ENCODE peak calls at places on chromosomes 3 and 15, in ten cellular contexts. Q is keratinocyte, X is stomach, G is left lung, S is RWPE1, N is RWPE2, V is H9, U is adrenal gland, D is kidney, M is pancreas. O is an unnamed sample.

GRCh38 chr15:90529369-90530249 is at the start of gene CRTC3:
- DNase-seq in Q (no peak), X (peak; percentile 50), G (peak; percentile 57), S (peak; percentile 67), N (peak; percentile 68), V (peak; percentile 46), U (peak; percentile 55), D (peak; percentile 89), M (peak; percentile 61), O (peak; percentile 56)

GRCh38 chr3:126474498-126475410 is 937 bp downstream of the ZXDC start:
- DNase-seq in Q (no peak), X (peak; percentile 53), G (peak; percentile 56), S (no peak), N (peak; percentile 55), V (no peak), U (peak; percentile 67), D (peak; percentile 89), M (peak; percentile 72), O (no peak)

GRCh38 chr3:170868577-170869239 is 1.3 kb downstream of the RPL22L1 start:
- DNase-seq in Q (no peak), X (no peak), G (no peak), S (no peak), N (no peak), V (no peak), U (no peak), D (no peak), M (no peak), O (no peak)

GRCh38 chr3:6739288-6739687 is 121.6 kb upstream of the GRM7 start:
- DNase-seq in Q (no peak), X (no peak), G (no peak), S (no peak), N (no peak), V (no peak), U (no peak), D (no peak), M (no peak), O (no peak)

GRCh38 chr3:70250451-70250850 is 62.0 kb downstream of the MDFIC2 start:
- DNase-seq in Q (no peak), X (no peak), G (no peak), S (no peak), N (no peak), V (no peak), U (no peak), D (no peak), M (no peak), O (no peak)

GRCh38 chr15:83208357-83208661 is 686 bp upstream of the HDGFL3 start:
- DNase-seq in Q (no peak), X (no peak), G (peak; percentile 32), S (no peak), N (no peak), V (no peak), U (no peak), D (no peak), M (no peak), O (no peak)

GRCh38 chr15:83436513-83437158 is 10.5 kb upstream of the SH3GL3 start:
- DNase-seq in Q (no peak), X (no peak), G (no peak), S (peak; percentile 66), N (no peak), V (no peak), U (no peak), D (no peak), M (no peak), O (no peak)

GRCh38 chr3:132265008-132265407 is 52.2 kb upstream of the ACP3 start:
- DNase-seq in Q (no peak), X (no peak), G (no peak), S (no peak), N (no peak), V (no peak), U (no peak), D (no peak), M (no peak), O (no peak)

GRCh38 chr3:100911956-100912355 is 81.3 kb downstream of the ABI3BP start:
- DNase-seq in Q (no peak), X (no peak), G (no peak), S (no peak), N (no peak), V (no peak), U (no peak), D (no peak), M (no peak), O (no peak)

GRCh38 chr15:75843618-75844610 is 667 bp downstream of the UBE2Q2 start:
- DNase-seq in Q (no peak), X (peak; percentile 52), G (peak; percentile 63), S (peak; percentile 77), N (peak; percentile 78), V (peak; percentile 45), U (peak; percentile 65), D (peak; percentile 90), M (peak; percentile 68), O (peak; percentile 61)

DNA sequence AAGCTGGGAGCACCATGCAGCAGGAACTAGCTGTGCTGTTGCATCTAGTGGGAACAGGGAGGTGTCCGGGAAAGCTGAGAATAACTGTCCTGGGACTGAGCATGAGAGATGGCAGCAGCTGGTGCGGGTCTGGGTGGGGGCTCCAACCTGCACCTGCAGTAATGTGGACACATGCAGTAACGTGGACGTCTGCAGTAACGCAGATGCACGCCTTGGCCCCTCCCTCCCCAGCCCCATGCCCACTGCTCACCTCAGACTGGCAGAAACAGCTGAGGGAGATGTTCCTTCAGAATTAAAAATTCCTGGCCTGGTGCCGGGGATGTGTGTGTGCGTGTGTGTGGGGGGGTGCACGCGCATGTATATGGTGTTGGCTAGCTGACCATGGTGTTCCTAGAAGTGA is 86.6 kb upstream of the OXTR start:
- DNase-seq in Q (no peak), X (no peak), G (no peak), S (no peak), N (no peak), V (no peak), U (no peak), D (no peak), M (no peak), O (no peak)
- H3K27ac ChIP-seq in Q (no peak overlapping the region), X (no peak overlapping the region), G (no peak overlapping the region), S (no peak overlapping the region), N (no peak overlapping the region), V (no peak overlapping the region), U (no peak overlapping the region), D (no peak overlapping the region), M (no peak overlapping the region), O (no peak overlapping the region)

DNA sequence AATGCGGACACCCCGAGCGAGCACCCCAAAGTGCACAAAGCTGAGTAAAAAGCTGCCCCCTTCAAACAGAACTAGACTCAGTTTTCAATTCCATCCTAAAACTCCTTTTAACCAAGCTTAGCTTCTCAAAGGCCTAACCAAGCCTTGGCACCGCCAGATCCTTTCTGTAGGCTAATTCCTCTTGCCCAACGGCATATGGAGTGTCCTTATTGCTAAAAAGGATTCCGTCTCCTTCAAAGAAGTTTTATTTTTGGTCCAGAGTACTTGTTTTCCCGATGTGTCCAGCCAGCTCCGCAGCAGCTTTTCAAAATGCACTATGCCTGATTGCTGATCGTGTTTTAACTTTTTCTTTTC is 5.3 kb downstream of the BHLHE40 start:
- DNase-seq in Q (no peak), X (no peak), G (no peak), S (no peak), N (no peak), V (no peak), U (no peak), D (no peak), M (no peak), O (no peak)
- TF ChIP-seq CTCF in Q (no peak), X (no peak), G (no peak), S (no peak), N (no peak), V (no peak), U (no peak), D (no peak), M (no peak), O (no peak)

GRCh38 chr3:52203701-52204100 is 5.7 kb downstream of the ALAS1 start:
- DNase-seq in Q (no peak), X (no peak), G (no peak), S (no peak), N (no peak), V (no peak), U (no peak), D (no peak), M (no peak), O (no peak)

GRCh38 chr3:52202384-52203077 is 4.6 kb downstream of the ALAS1 start:
- DNase-seq in Q (no peak), X (no peak), G (no peak), S (no peak), N (no peak), V (no peak), U (peak; percentile 69), D (no peak), M (no peak), O (no peak)

GRCh38 chr3:52197842-52198625 is at the start of gene ALAS1:
- DNase-seq in Q (peak; percentile 70), X (peak; percentile 96), G (peak; percentile 94), S (peak; percentile 86), N (peak; percentile 85), V (peak; percentile 95), U (peak; percentile 93), D (peak; percentile 96), M (peak; percentile 94), O (peak; percentile 94)

GRCh38 chr3:52198643-52199608 is 966 bp downstream of the ALAS1 start:
- DNase-seq in Q (no peak), X (no peak), G (no peak), S (no peak), N (no peak), V (no peak), U (no peak), D (no peak), M (no peak), O (no peak)

DNA sequence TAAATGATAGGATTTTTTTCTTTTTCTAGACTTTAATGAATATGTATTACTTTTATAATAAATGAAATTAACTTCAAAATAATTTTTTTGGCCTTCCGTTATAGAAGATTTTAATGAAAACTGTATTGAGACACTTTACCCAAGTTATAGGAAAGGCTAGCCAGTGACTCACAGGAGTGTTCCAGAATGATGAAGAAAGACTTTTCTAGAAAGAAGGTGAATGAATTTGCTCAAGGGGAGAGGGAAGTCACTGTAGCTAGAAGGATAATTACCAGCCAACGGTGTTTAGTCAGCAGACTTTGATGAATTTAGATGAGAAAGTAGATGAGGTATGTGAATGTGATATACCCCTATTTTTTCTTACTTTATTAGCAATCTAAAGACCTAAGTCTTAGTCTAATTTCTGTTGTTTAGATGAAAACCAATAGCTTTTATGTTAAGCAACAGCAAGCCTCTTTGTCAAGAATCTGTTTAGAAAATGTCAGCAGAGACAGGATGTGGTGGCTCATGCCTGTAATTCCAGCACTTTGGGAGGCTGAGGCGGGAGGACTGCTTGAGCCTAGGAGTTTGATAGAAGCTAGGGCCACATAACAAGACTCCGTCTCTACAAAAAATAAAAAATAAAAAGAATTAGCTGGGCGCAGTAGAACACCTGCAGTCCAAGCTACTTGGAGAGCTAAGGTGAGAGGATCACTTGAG is 3.2 kb downstream of the ALAS1 start:
- DNase-seq in Q (no peak), X (no peak), G (no peak), S (no peak), N (no peak), V (no peak), U (no peak), D (no peak), M (no peak), O (no peak)
- H3K27ac ChIP-seq in Q (no peak overlapping the region), X (peak overlapping the region; percentile 38), G (peak overlapping the region; percentile 86), S (no peak overlapping the region), N (no peak overlapping the region), V (no peak overlapping the region), U (peak overlapping the region; percentile 19), D (no peak overlapping the region), M (no peak overlapping the region), O (peak overlapping the region; percentile 7)

DNA sequence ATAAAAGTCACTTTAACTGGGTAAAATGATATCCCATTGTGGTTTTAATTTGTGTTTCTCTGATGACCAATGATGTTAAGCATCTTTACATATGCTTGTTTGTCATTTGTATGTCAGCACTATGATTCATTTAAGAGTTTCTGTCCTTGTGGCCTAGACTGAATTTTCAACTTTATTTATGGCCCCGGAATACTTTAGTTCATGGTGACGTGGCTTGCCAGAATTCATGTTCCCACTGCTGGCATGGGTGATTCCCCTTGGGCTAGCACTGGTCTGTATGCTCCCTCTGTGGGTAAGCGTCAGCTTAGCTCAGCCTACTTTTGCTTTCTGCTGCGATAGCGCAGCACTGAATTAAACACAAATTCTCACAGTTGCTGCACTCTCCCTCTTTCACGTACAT is 436.3 kb upstream of the SGO1 start:
- DNase-seq in Q (no peak), X (no peak), G (no peak), S (no peak), N (no peak), V (no peak), U (no peak), D (no peak), M (no peak), O (no peak)
- TF ChIP-seq CTCF in Q (no peak), X (no peak), G (no peak), S (no peak), N (no peak), V (no peak), U (no peak), D (no peak), M (no peak), O (no peak)